ENCODE peak calls at places on chromosome 19, in eight cellular contexts. One of them, this sample, is unnamed.

GRCh38 chr19:49907745-49908446 is 11.2 kb upstream of the IL4I1 start:
- DNase-seq in IMR-90: no peak
- DNase-seq in CD4-positive, alpha-beta memory T cell: no peak
- DNase-seq in H1: no peak
- DNase-seq in upper lobe of right lung: no peak
- DNase-seq in right lobe of liver: no peak
- DNase-seq in neural progenitor cell: no peak
- DNase-seq in CD4-positive, alpha-beta T cell: no peak
- DNase-seq in this sample: no peak

GRCh38 chr19:11420429-11420893 is 1.3 kb upstream of the RGL3 start:
- DNase-seq in IMR-90: no peak
- DNase-seq in right lobe of liver: no peak
- DNase-seq in neural progenitor cell: peak
- DNase-seq in CD4-positive, alpha-beta T cell: no peak
- DNase-seq in upper lobe of right lung: no peak
- DNase-seq in CD4-positive, alpha-beta memory T cell: no peak
- DNase-seq in H1: peak
- DNase-seq in this sample: no peak

GRCh38 chr19:55348317-55349034 is 6.0 kb downstream of the COX6B2 start:
- DNase-seq in upper lobe of right lung: peak
- DNase-seq in CD4-positive, alpha-beta memory T cell: no peak
- DNase-seq in IMR-90: no peak
- DNase-seq in neural progenitor cell: peak
- DNase-seq in right lobe of liver: no peak
- DNase-seq in CD4-positive, alpha-beta T cell: no peak
- DNase-seq in H1: peak
- DNase-seq in this sample: no peak

GRCh38 chr19:34744896-34745690 is 11.1 kb downstream of the ZNF181 start:
- DNase-seq in H1: no peak
- DNase-seq in neural progenitor cell: no peak
- DNase-seq in upper lobe of right lung: no peak
- DNase-seq in right lobe of liver: no peak
- DNase-seq in IMR-90: no peak
- DNase-seq in CD4-positive, alpha-beta T cell: no peak
- DNase-seq in CD4-positive, alpha-beta memory T cell: no peak
- DNase-seq in this sample: no peak

GRCh38 chr19:33441277-33441699 is 67.8 kb downstream of the CEBPG start:
- DNase-seq in right lobe of liver: peak
- DNase-seq in IMR-90: no peak
- DNase-seq in neural progenitor cell: no peak
- DNase-seq in CD4-positive, alpha-beta T cell: no peak
- DNase-seq in CD4-positive, alpha-beta memory T cell: no peak
- DNase-seq in H1: no peak
- DNase-seq in upper lobe of right lung: peak
- DNase-seq in this sample: no peak

GRCh38 chr19:13012690-13013608 is 17.7 kb downstream of the NFIX start:
- DNase-seq in CD4-positive, alpha-beta memory T cell: peak
- DNase-seq in IMR-90: peak
- DNase-seq in upper lobe of right lung: no peak
- DNase-seq in H1: no peak
- DNase-seq in neural progenitor cell: peak
- DNase-seq in CD4-positive, alpha-beta T cell: no peak
- DNase-seq in right lobe of liver: no peak
- DNase-seq in this sample: no peak

GRCh38 chr19:48319647-48320537 is 5.5 kb upstream of the EMP3 start:
- DNase-seq in H1: peak
- DNase-seq in neural progenitor cell: peak
- DNase-seq in right lobe of liver: peak
- DNase-seq in IMR-90: peak
- DNase-seq in CD4-positive, alpha-beta memory T cell: peak
- DNase-seq in upper lobe of right lung: peak
- DNase-seq in CD4-positive, alpha-beta T cell: peak
- DNase-seq in this sample: peak

GRCh38 chr19:55220525-55220924 is 8.0 kb downstream of the TMEM86B start:
- DNase-seq in CD4-positive, alpha-beta T cell: no peak
- DNase-seq in neural progenitor cell: peak
- DNase-seq in CD4-positive, alpha-beta memory T cell: no peak
- DNase-seq in IMR-90: no peak
- DNase-seq in upper lobe of right lung: no peak
- DNase-seq in H1: peak
- DNase-seq in right lobe of liver: no peak
- DNase-seq in this sample: no peak

GRCh38 chr19:2727640-2727944 is 6.4 kb upstream of the DIRAS1 start:
- DNase-seq in neural progenitor cell: no peak
- DNase-seq in IMR-90: no peak
- DNase-seq in upper lobe of right lung: no peak
- DNase-seq in right lobe of liver: no peak
- DNase-seq in CD4-positive, alpha-beta T cell: no peak
- DNase-seq in H1: no peak
- DNase-seq in CD4-positive, alpha-beta memory T cell: no peak
- DNase-seq in this sample: no peak

GRCh38 chr19:6073858-6074708 is 36.2 kb downstream of the RFX2 start:
- DNase-seq in H1: no peak
- DNase-seq in IMR-90: no peak
- DNase-seq in CD4-positive, alpha-beta T cell: no peak
- DNase-seq in right lobe of liver: no peak
- DNase-seq in upper lobe of right lung: peak
- DNase-seq in neural progenitor cell: no peak
- DNase-seq in CD4-positive, alpha-beta memory T cell: no peak
- DNase-seq in this sample: no peak
- H3K27ac ChIP-seq in H1: no peak
- H3K27ac ChIP-seq in IMR-90: no peak
- H3K27ac ChIP-seq in CD4-positive, alpha-beta T cell: no peak
- H3K27ac ChIP-seq in right lobe of liver: no peak
- H3K27ac ChIP-seq in upper lobe of right lung: no peak
- H3K27ac ChIP-seq in neural progenitor cell: no peak
- H3K27ac ChIP-seq in CD4-positive, alpha-beta memory T cell: no peak
- H3K27ac ChIP-seq in this sample: no peak

DNA sequence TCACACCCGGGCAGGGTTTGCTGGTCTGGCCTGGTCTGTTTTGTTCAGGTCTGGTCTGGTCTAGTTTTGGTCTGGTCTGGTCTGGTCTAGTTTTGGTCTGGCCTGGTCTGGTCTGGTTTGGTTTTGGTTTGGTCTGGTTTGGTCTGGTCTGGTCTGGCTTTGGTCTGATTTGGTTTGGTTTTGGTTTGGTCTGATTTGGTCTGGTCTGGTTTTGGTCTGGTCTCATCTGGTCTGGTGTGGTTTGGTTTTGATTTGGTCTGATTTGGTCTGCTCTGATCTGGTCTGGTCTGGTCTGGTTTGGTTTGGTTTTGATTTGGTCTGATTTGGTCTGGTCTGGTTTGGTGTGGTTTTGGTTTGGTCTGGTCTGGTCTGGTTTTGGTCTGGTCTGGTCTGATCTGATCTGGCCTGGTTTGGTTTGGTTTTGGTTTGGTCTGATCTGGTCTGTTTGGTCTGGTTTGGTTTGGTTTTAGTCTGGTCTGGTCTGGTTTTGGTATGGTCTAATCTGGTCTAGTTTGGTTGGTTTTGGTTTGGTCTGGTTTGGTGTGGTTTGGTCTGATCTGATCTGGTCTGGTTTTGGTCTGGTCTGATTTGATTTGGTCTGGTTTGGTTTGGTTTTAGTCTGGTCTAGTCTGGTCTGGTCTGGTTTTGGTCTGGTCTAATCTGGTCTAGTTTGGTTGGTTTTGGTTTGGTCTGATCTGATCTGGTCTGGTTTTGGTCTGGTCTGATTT is 14.4 kb upstream of the F2RL3 start:
- DNase-seq in neural progenitor cell: no peak
- DNase-seq in IMR-90: no peak
- DNase-seq in CD4-positive, alpha-beta memory T cell: no peak
- DNase-seq in upper lobe of right lung: no peak
- DNase-seq in CD4-positive, alpha-beta T cell: no peak
- DNase-seq in H1: no peak
- DNase-seq in right lobe of liver: no peak
- DNase-seq in this sample: no peak
- H3K27ac ChIP-seq in neural progenitor cell: no peak
- H3K27ac ChIP-seq in IMR-90: no peak
- H3K27ac ChIP-seq in CD4-positive, alpha-beta memory T cell: no peak
- H3K27ac ChIP-seq in upper lobe of right lung: no peak
- H3K27ac ChIP-seq in CD4-positive, alpha-beta T cell: no peak
- H3K27ac ChIP-seq in H1: peak
- H3K27ac ChIP-seq in right lobe of liver: no peak
- H3K27ac ChIP-seq in this sample: peak

GRCh38 chr19:45528744-45529453 is 21.6 kb downstream of the VASP start:
- DNase-seq in CD4-positive, alpha-beta T cell: no peak
- DNase-seq in right lobe of liver: peak
- DNase-seq in neural progenitor cell: peak
- DNase-seq in CD4-positive, alpha-beta memory T cell: no peak
- DNase-seq in upper lobe of right lung: peak
- DNase-seq in H1: peak
- DNase-seq in IMR-90: no peak
- DNase-seq in this sample: no peak
- H3K27ac ChIP-seq in CD4-positive, alpha-beta T cell: no peak
- H3K27ac ChIP-seq in right lobe of liver: no peak
- H3K27ac ChIP-seq in neural progenitor cell: no peak
- H3K27ac ChIP-seq in CD4-positive, alpha-beta memory T cell: no peak
- H3K27ac ChIP-seq in upper lobe of right lung: no peak
- H3K27ac ChIP-seq in H1: no peak
- H3K27ac ChIP-seq in IMR-90: no peak
- H3K27ac ChIP-seq in this sample: no peak

GRCh38 chr19:16441661-16442071 is 30.1 kb downstream of the EPS15L1 start:
- DNase-seq in H1: peak
- DNase-seq in right lobe of liver: no peak
- DNase-seq in CD4-positive, alpha-beta T cell: no peak
- DNase-seq in upper lobe of right lung: no peak
- DNase-seq in CD4-positive, alpha-beta memory T cell: peak
- DNase-seq in IMR-90: no peak
- DNase-seq in neural progenitor cell: peak
- DNase-seq in this sample: no peak
- H3K27ac ChIP-seq in H1: no peak
- H3K27ac ChIP-seq in right lobe of liver: no peak
- H3K27ac ChIP-seq in CD4-positive, alpha-beta T cell: no peak
- H3K27ac ChIP-seq in upper lobe of right lung: no peak
- H3K27ac ChIP-seq in CD4-positive, alpha-beta memory T cell: no peak
- H3K27ac ChIP-seq in IMR-90: no peak
- H3K27ac ChIP-seq in neural progenitor cell: peak
- H3K27ac ChIP-seq in this sample: no peak

GRCh38 chr19:17245535-17245984 is at the start of gene NR2F6:
- DNase-seq in IMR-90: no peak
- DNase-seq in right lobe of liver: no peak
- DNase-seq in upper lobe of right lung: no peak
- DNase-seq in H1: no peak
- DNase-seq in neural progenitor cell: no peak
- DNase-seq in CD4-positive, alpha-beta T cell: no peak
- DNase-seq in CD4-positive, alpha-beta memory T cell: no peak
- DNase-seq in this sample: no peak

GRCh38 chr19:17246681-17247425 is 1.1 kb upstream of the NR2F6 start:
- DNase-seq in IMR-90: peak
- DNase-seq in neural progenitor cell: no peak
- DNase-seq in right lobe of liver: peak
- DNase-seq in H1: peak
- DNase-seq in upper lobe of right lung: peak
- DNase-seq in CD4-positive, alpha-beta memory T cell: no peak
- DNase-seq in CD4-positive, alpha-beta T cell: no peak
- DNase-seq in this sample: no peak

GRCh38 chr19:17243340-17243853 is 2.3 kb downstream of the NR2F6 start:
- DNase-seq in H1: no peak
- DNase-seq in neural progenitor cell: no peak
- DNase-seq in CD4-positive, alpha-beta T cell: no peak
- DNase-seq in right lobe of liver: peak
- DNase-seq in IMR-90: no peak
- DNase-seq in CD4-positive, alpha-beta memory T cell: no peak
- DNase-seq in upper lobe of right lung: no peak
- DNase-seq in this sample: no peak

GRCh38 chr19:17243854-17244617 is 1.7 kb downstream of the NR2F6 start:
- DNase-seq in IMR-90: peak
- DNase-seq in upper lobe of right lung: peak
- DNase-seq in CD4-positive, alpha-beta memory T cell: no peak
- DNase-seq in H1: peak
- DNase-seq in right lobe of liver: peak
- DNase-seq in CD4-positive, alpha-beta T cell: no peak
- DNase-seq in neural progenitor cell: peak
- DNase-seq in this sample: no peak

DNA sequence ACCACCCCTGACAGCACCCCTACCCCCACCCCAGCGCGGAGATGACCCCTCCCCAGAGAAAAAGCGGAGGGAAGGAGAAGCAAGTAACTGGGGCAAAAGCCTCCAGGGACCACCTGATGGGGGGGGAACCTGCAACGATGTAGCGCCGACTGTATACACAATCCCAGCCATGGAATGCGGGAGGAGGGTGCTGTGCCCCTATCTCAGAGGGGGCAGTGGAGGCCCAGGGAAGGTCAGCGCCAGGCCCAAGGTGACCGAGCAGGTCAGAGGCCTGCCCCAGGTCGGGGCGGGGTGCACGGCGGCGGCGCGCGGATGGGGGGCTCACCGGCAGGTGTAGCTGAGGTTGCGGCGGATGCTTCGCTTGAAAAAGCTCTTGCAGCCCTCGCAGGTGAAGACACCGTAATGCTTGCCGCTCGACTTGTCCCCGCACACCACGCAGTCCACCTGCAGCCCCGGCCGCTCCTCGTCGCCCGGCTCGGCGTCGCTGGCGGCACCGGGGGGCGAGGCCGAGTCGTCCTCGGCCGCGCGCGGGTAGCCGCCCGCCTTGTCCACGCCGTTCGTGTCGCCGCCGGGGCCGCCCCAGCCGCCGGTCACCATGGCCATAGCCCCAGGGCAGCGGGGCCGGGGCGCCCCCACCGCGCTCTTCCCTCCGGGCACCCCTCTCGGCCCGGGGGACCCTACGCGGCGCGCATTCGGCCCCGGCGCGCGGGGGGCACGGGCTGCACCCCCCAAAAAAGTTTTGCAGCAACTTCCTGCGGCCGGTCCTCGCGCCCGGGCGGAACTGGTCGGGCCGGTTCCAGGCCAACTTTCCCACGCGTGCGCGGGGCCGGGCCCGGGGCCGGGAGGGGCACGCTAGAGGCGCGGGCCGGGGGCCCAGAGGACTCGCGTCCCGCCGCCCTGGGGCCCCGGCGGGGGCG is 843 bp downstream of the NR2F6 start:
- DNase-seq in right lobe of liver: peak
- DNase-seq in IMR-90: no peak
- DNase-seq in neural progenitor cell: peak
- DNase-seq in CD4-positive, alpha-beta memory T cell: no peak
- DNase-seq in H1: no peak
- DNase-seq in upper lobe of right lung: peak
- DNase-seq in CD4-positive, alpha-beta T cell: no peak
- DNase-seq in this sample: no peak
- H3K27ac ChIP-seq in right lobe of liver: peak
- H3K27ac ChIP-seq in IMR-90: peak
- H3K27ac ChIP-seq in neural progenitor cell: no peak
- H3K27ac ChIP-seq in CD4-positive, alpha-beta memory T cell: no peak
- H3K27ac ChIP-seq in H1: peak
- H3K27ac ChIP-seq in upper lobe of right lung: peak
- H3K27ac ChIP-seq in CD4-positive, alpha-beta T cell: no peak
- H3K27ac ChIP-seq in this sample: no peak

DNA sequence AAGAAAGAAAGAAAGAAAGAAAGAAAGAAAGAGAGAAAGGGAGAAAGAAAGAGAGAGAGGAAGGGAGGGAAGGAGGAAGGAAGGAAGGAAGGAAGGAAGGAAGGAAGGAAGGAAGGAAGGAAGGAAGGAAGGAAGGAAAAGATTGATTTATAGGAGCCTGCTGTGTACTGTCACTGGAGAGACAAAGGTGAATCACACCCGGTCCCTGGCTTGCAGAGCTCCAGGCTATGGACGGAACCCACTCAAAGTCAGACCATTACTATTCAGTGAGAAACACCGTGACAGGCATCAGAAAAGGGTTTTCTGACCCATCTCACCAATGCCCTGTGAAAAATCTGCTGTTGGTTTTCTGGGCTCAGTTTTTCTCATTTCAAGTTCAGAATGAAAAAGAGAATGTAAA is 7.3 kb upstream of the CEACAM6 start:
- DNase-seq in IMR-90: no peak
- DNase-seq in CD4-positive, alpha-beta T cell: no peak
- DNase-seq in right lobe of liver: no peak
- DNase-seq in H1: no peak
- DNase-seq in upper lobe of right lung: no peak
- DNase-seq in CD4-positive, alpha-beta memory T cell: no peak
- DNase-seq in neural progenitor cell: no peak
- DNase-seq in this sample: no peak
- H3K27ac ChIP-seq in IMR-90: no peak
- H3K27ac ChIP-seq in CD4-positive, alpha-beta T cell: no peak
- H3K27ac ChIP-seq in right lobe of liver: no peak
- H3K27ac ChIP-seq in H1: no peak
- H3K27ac ChIP-seq in upper lobe of right lung: no peak
- H3K27ac ChIP-seq in CD4-positive, alpha-beta memory T cell: no peak
- H3K27ac ChIP-seq in neural progenitor cell: no peak
- H3K27ac ChIP-seq in this sample: no peak